ENCODE peak calls at places on chromosomes 4 and X, in ten cellular contexts. One of them, this sample, is unnamed.

GRCh38 chr4:144562019-144562740 is 83.8 kb upstream of the HHIP start:
- DNase-seq in transverse colon: no peak
- DNase-seq in thyroid gland: no peak
- DNase-seq in ovary: no peak
- DNase-seq in tibial artery: no peak
- DNase-seq in K562: no peak
- DNase-seq in fibroblast of lung: no peak
- DNase-seq in endothelial cell of umbilical vein: peak; percentile 39
- DNase-seq in pancreas: peak; percentile 9
- DNase-seq in lower lobe of right lung: peak; percentile 42
- DNase-seq in this sample: no peak

GRCh38 chr4:39030726-39031125 is 1.5 kb downstream of the TMEM156 start:
- DNase-seq in transverse colon: no peak
- DNase-seq in thyroid gland: no peak
- DNase-seq in ovary: no peak
- DNase-seq in tibial artery: no peak
- DNase-seq in K562: no peak
- DNase-seq in fibroblast of lung: peak; percentile 62
- DNase-seq in endothelial cell of umbilical vein: no peak
- DNase-seq in pancreas: no peak
- DNase-seq in lower lobe of right lung: no peak
- DNase-seq in this sample: no peak

GRCh38 chr4:51895158-51895557 is 52.2 kb downstream of the DCUN1D4 start:
- DNase-seq in transverse colon: no peak
- DNase-seq in thyroid gland: no peak
- DNase-seq in ovary: no peak
- DNase-seq in tibial artery: no peak
- DNase-seq in K562: no peak
- DNase-seq in fibroblast of lung: no peak
- DNase-seq in endothelial cell of umbilical vein: no peak
- DNase-seq in pancreas: no peak
- DNase-seq in lower lobe of right lung: no peak
- DNase-seq in this sample: no peak

GRCh38 chr4:78660559-78660958 is 109.0 kb downstream of the ANXA3 start:
- DNase-seq in transverse colon: no peak
- DNase-seq in thyroid gland: no peak
- DNase-seq in ovary: no peak
- DNase-seq in tibial artery: no peak
- DNase-seq in K562: no peak
- DNase-seq in fibroblast of lung: no peak
- DNase-seq in endothelial cell of umbilical vein: no peak
- DNase-seq in pancreas: no peak
- DNase-seq in lower lobe of right lung: no peak
- DNase-seq in this sample: no peak

GRCh38 chr4:184286346-184286745 is 68.7 kb upstream of the ENPP6 start:
- DNase-seq in transverse colon: no peak
- DNase-seq in thyroid gland: no peak
- DNase-seq in ovary: no peak
- DNase-seq in tibial artery: no peak
- DNase-seq in K562: no peak
- DNase-seq in fibroblast of lung: no peak
- DNase-seq in endothelial cell of umbilical vein: no peak
- DNase-seq in pancreas: no peak
- DNase-seq in lower lobe of right lung: no peak
- DNase-seq in this sample: no peak

GRCh38 chr4:150952167-150952845 is 62.8 kb downstream of the LRBA start:
- DNase-seq in transverse colon: no peak
- DNase-seq in thyroid gland: no peak
- DNase-seq in ovary: no peak
- DNase-seq in tibial artery: no peak
- DNase-seq in K562: peak; percentile 23
- DNase-seq in fibroblast of lung: no peak
- DNase-seq in endothelial cell of umbilical vein: no peak
- DNase-seq in pancreas: no peak
- DNase-seq in lower lobe of right lung: no peak
- DNase-seq in this sample: no peak

GRCh38 chrX:139194571-139195280 is 335.8 kb upstream of the F9 start:
- DNase-seq in transverse colon: peak; percentile 18
- DNase-seq in thyroid gland: peak; percentile 45
- DNase-seq in ovary: peak; percentile 12
- DNase-seq in tibial artery: no peak
- DNase-seq in K562: peak; percentile 51
- DNase-seq in fibroblast of lung: no peak
- DNase-seq in endothelial cell of umbilical vein: no peak
- DNase-seq in pancreas: peak; percentile 42
- DNase-seq in lower lobe of right lung: peak; percentile 55
- DNase-seq in this sample: no peak

GRCh38 chr4:57043304-57044251 is 64.9 kb downstream of the POLR2B start:
- DNase-seq in transverse colon: no peak
- DNase-seq in thyroid gland: no peak
- DNase-seq in ovary: no peak
- DNase-seq in tibial artery: no peak
- DNase-seq in K562: no peak
- DNase-seq in fibroblast of lung: no peak
- DNase-seq in endothelial cell of umbilical vein: peak; percentile 82
- DNase-seq in pancreas: no peak
- DNase-seq in lower lobe of right lung: no peak
- DNase-seq in this sample: no peak

GRCh38 chr4:71296945-71297344 is 41.9 kb upstream of the SLC4A4 start:
- DNase-seq in transverse colon: no peak
- DNase-seq in thyroid gland: peak; percentile 29
- DNase-seq in ovary: no peak
- DNase-seq in tibial artery: no peak
- DNase-seq in K562: no peak
- DNase-seq in fibroblast of lung: no peak
- DNase-seq in endothelial cell of umbilical vein: no peak
- DNase-seq in pancreas: no peak
- DNase-seq in lower lobe of right lung: no peak
- DNase-seq in this sample: no peak

GRCh38 chr4:8504279-8505007 is 63.9 kb downstream of the TRMT44 start:
- DNase-seq in transverse colon: peak; percentile 18
- DNase-seq in thyroid gland: peak; percentile 90
- DNase-seq in ovary: peak; percentile 69
- DNase-seq in tibial artery: no peak
- DNase-seq in K562: no peak
- DNase-seq in fibroblast of lung: no peak
- DNase-seq in endothelial cell of umbilical vein: no peak
- DNase-seq in pancreas: peak; percentile 58
- DNase-seq in lower lobe of right lung: no peak
- DNase-seq in this sample: no peak

GRCh38 chr4:118758293-118758692 is 73.1 kb downstream of the METTL14 start:
- DNase-seq in transverse colon: no peak
- DNase-seq in thyroid gland: no peak
- DNase-seq in ovary: no peak
- DNase-seq in tibial artery: no peak
- DNase-seq in K562: no peak
- DNase-seq in fibroblast of lung: peak; percentile 95
- DNase-seq in endothelial cell of umbilical vein: no peak
- DNase-seq in pancreas: no peak
- DNase-seq in lower lobe of right lung: no peak
- DNase-seq in this sample: no peak

GRCh38 chrX:48507246-48507645 is 1.5 kb upstream of the PORCN start:
- DNase-seq in transverse colon: no peak
- DNase-seq in thyroid gland: no peak
- DNase-seq in ovary: no peak
- DNase-seq in tibial artery: no peak
- DNase-seq in K562: no peak
- DNase-seq in fibroblast of lung: no peak
- DNase-seq in endothelial cell of umbilical vein: no peak
- DNase-seq in pancreas: no peak
- DNase-seq in lower lobe of right lung: no peak
- DNase-seq in this sample: no peak

GRCh38 chrX:71492086-71493065 is 40.5 kb upstream of the OGT start:
- DNase-seq in transverse colon: peak; percentile 44
- DNase-seq in thyroid gland: peak; percentile 50
- DNase-seq in ovary: peak; percentile 43
- DNase-seq in tibial artery: peak; percentile 25
- DNase-seq in K562: no peak
- DNase-seq in fibroblast of lung: peak; percentile 41
- DNase-seq in endothelial cell of umbilical vein: peak; percentile 40
- DNase-seq in pancreas: peak; percentile 27
- DNase-seq in lower lobe of right lung: peak; percentile 70
- DNase-seq in this sample: peak; percentile 66

DNA sequence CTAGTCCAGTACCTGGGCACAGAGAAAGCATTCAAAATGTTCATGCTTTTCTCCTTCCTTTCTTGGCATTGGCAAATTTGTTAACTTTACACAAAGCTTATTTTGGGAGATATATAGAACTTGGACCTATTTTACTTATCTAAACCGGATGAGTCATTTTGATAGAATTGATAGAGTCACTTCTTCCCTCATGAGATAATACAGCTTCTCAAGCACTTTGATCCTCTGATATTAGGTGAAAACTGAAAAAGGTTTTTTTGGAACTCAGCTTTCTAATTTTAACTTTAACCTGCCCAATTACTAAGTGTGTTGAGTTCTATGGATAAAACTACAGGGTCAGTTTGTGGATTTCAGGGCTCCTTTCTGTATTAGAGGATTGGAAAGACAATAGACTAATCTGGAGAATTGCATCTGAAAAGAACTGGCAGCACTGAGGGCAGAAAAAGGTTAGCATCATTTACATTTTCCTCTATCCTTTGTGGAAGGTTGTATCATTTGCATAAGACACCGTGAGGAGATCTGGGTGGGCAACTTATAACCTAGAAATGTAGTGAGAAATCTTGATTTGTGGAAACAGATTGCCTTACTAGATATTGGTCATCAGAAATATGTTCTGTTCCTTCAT is 2.4 kb downstream of the WDR44 start:
- DNase-seq in transverse colon: no peak
- DNase-seq in thyroid gland: no peak
- DNase-seq in ovary: no peak
- DNase-seq in tibial artery: no peak
- DNase-seq in K562: no peak
- DNase-seq in fibroblast of lung: no peak
- DNase-seq in endothelial cell of umbilical vein: no peak
- DNase-seq in pancreas: no peak
- DNase-seq in lower lobe of right lung: no peak
- DNase-seq in this sample: no peak
- H3K4me1 ChIP-seq in transverse colon: peaks cover 19% of the 10 kb centered on the region
- H3K4me1 ChIP-seq in thyroid gland: no peaks in the 10 kb centered on the region
- H3K4me1 ChIP-seq in ovary: no peaks in the 10 kb centered on the region
- H3K4me1 ChIP-seq in tibial artery: peaks cover 5% of the 10 kb centered on the region
- H3K4me1 ChIP-seq in K562: peaks cover 7% of the 10 kb centered on the region
- H3K4me1 ChIP-seq in fibroblast of lung: peaks cover 2% of the 10 kb centered on the region
- H3K4me1 ChIP-seq in endothelial cell of umbilical vein: peaks cover 34% of the 10 kb centered on the region
- H3K4me1 ChIP-seq in pancreas: peaks cover 8% of the 10 kb centered on the region
- H3K4me1 ChIP-seq in lower lobe of right lung: peaks cover 34% of the 10 kb centered on the region
- H3K4me1 ChIP-seq in this sample: peaks cover 3% of the 10 kb centered on the region

GRCh38 chrX:34893741-34894140 is 48.9 kb upstream of the FAM47B start:
- DNase-seq in transverse colon: no peak
- DNase-seq in thyroid gland: no peak
- DNase-seq in ovary: no peak
- DNase-seq in tibial artery: no peak
- DNase-seq in K562: no peak
- DNase-seq in fibroblast of lung: no peak
- DNase-seq in endothelial cell of umbilical vein: peak; percentile 9
- DNase-seq in pancreas: no peak
- DNase-seq in lower lobe of right lung: no peak
- DNase-seq in this sample: no peak
- TF ChIP-seq CTCF in transverse colon: no peak
- TF ChIP-seq CTCF in thyroid gland: no peak
- TF ChIP-seq CTCF in ovary: no peak
- TF ChIP-seq CTCF in tibial artery: peak; percentile 28
- TF ChIP-seq CTCF in K562: no peak
- TF ChIP-seq CTCF in fibroblast of lung: peak; percentile 9
- TF ChIP-seq CTCF in endothelial cell of umbilical vein: no peak
- TF ChIP-seq CTCF in pancreas: peak; percentile 11
- TF ChIP-seq CTCF in lower lobe of right lung: no peak
- TF ChIP-seq CTCF in this sample: no peak

GRCh38 chrX:73821921-73822559 is 259.0 kb downstream of the CHIC1 start:
- DNase-seq in transverse colon: no peak
- DNase-seq in thyroid gland: no peak
- DNase-seq in ovary: no peak
- DNase-seq in tibial artery: no peak
- DNase-seq in K562: no peak
- DNase-seq in fibroblast of lung: no peak
- DNase-seq in endothelial cell of umbilical vein: no peak
- DNase-seq in pancreas: no peak
- DNase-seq in lower lobe of right lung: no peak
- DNase-seq in this sample: no peak
- H3K4me1 ChIP-seq in transverse colon: no peaks in the 10 kb centered on the region
- H3K4me1 ChIP-seq in thyroid gland: no peaks in the 10 kb centered on the region
- H3K4me1 ChIP-seq in ovary: no peaks in the 10 kb centered on the region
- H3K4me1 ChIP-seq in tibial artery: no peaks in the 10 kb centered on the region
- H3K4me1 ChIP-seq in K562: no peaks in the 10 kb centered on the region
- H3K4me1 ChIP-seq in fibroblast of lung: no peaks in the 10 kb centered on the region
- H3K4me1 ChIP-seq in endothelial cell of umbilical vein: no peaks in the 10 kb centered on the region
- H3K4me1 ChIP-seq in pancreas: no peaks in the 10 kb centered on the region
- H3K4me1 ChIP-seq in lower lobe of right lung: no peaks in the 10 kb centered on the region
- H3K4me1 ChIP-seq in this sample: no peaks in the 10 kb centered on the region

GRCh38 chr4:88533088-88533790 is 9.7 kb upstream of the PYURF start:
- DNase-seq in transverse colon: no peak
- DNase-seq in thyroid gland: no peak
- DNase-seq in ovary: no peak
- DNase-seq in tibial artery: no peak
- DNase-seq in K562: no peak
- DNase-seq in fibroblast of lung: peak; percentile 50
- DNase-seq in endothelial cell of umbilical vein: peak; percentile 34
- DNase-seq in pancreas: no peak
- DNase-seq in lower lobe of right lung: no peak
- DNase-seq in this sample: no peak

GRCh38 chr4:88531549-88531948 is 8.0 kb upstream of the PYURF start:
- DNase-seq in transverse colon: no peak
- DNase-seq in thyroid gland: no peak
- DNase-seq in ovary: no peak
- DNase-seq in tibial artery: no peak
- DNase-seq in K562: no peak
- DNase-seq in fibroblast of lung: peak; percentile 8
- DNase-seq in endothelial cell of umbilical vein: no peak
- DNase-seq in pancreas: no peak
- DNase-seq in lower lobe of right lung: no peak
- DNase-seq in this sample: no peak

GRCh38 chr4:88526221-88526815 is 2.7 kb upstream of the PYURF start:
- DNase-seq in transverse colon: no peak
- DNase-seq in thyroid gland: no peak
- DNase-seq in ovary: no peak
- DNase-seq in tibial artery: no peak
- DNase-seq in K562: no peak
- DNase-seq in fibroblast of lung: peak; percentile 29
- DNase-seq in endothelial cell of umbilical vein: peak; percentile 15
- DNase-seq in pancreas: no peak
- DNase-seq in lower lobe of right lung: no peak
- DNase-seq in this sample: peak; percentile 50

GRCh38 chr4:88527787-88528186 is 4.2 kb upstream of the PYURF start:
- DNase-seq in transverse colon: no peak
- DNase-seq in thyroid gland: no peak
- DNase-seq in ovary: no peak
- DNase-seq in tibial artery: no peak
- DNase-seq in K562: no peak
- DNase-seq in fibroblast of lung: no peak
- DNase-seq in endothelial cell of umbilical vein: no peak
- DNase-seq in pancreas: no peak
- DNase-seq in lower lobe of right lung: no peak
- DNase-seq in this sample: no peak

DNA sequence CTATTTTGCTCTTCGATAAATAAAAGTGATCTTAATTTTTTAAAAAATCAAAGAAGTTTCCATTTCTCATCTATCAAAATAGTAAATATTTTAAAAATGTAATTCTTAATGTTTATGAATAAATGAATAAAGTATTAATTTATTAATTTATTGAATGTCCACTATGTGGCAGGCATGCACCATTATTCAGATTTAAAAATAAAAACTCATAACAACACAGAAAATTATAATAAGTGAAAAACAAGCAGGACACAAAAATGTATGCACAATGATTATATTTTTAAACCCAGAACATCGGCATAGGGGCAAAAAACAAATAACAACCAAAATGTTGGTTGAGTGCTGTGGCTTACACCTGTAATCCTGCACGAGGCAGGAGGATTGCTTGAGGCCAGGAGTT is 5.3 kb upstream of the PYURF start:
- DNase-seq in transverse colon: no peak
- DNase-seq in thyroid gland: no peak
- DNase-seq in ovary: no peak
- DNase-seq in tibial artery: no peak
- DNase-seq in K562: no peak
- DNase-seq in fibroblast of lung: peak; percentile 42
- DNase-seq in endothelial cell of umbilical vein: peak; percentile 25
- DNase-seq in pancreas: no peak
- DNase-seq in lower lobe of right lung: no peak
- DNase-seq in this sample: no peak
- TF ChIP-seq CTCF in transverse colon: no peak
- TF ChIP-seq CTCF in thyroid gland: no peak
- TF ChIP-seq CTCF in ovary: no peak
- TF ChIP-seq CTCF in tibial artery: no peak
- TF ChIP-seq CTCF in K562: peak; percentile 16
- TF ChIP-seq CTCF in fibroblast of lung: no peak
- TF ChIP-seq CTCF in endothelial cell of umbilical vein: no peak
- TF ChIP-seq CTCF in pancreas: no peak
- TF ChIP-seq CTCF in lower lobe of right lung: no peak
- TF ChIP-seq CTCF in this sample: no peak

This sample was measured in Peyer's patch.